ENCODE peak calls at places on chromosomes 5 and 9, in six cellular contexts. One of them, this sample, is unnamed.

GRCh38 chr5:56155085-56155484 is 78.0 kb downstream of the ANKRD55 start:
- DNase-seq in AG04450: no peak
- DNase-seq in fibroblast of lung: peak; percentile 53
- DNase-seq in CD8-positive, alpha-beta memory T cell: no peak
- DNase-seq in heart right ventricle: no peak
- DNase-seq in HCT116: no peak
- DNase-seq in this sample: no peak

GRCh38 chr5:98999631-99000030 is 70.8 kb upstream of the CHD1 start:
- DNase-seq in AG04450: no peak
- DNase-seq in fibroblast of lung: no peak
- DNase-seq in CD8-positive, alpha-beta memory T cell: no peak
- DNase-seq in HCT116: no peak
- DNase-seq in heart right ventricle: no peak
- DNase-seq in this sample: no peak

GRCh38 chr9:31065691-31066090 is 1318.8 kb upstream of the ACO1 start:
- DNase-seq in fibroblast of lung: no peak
- DNase-seq in HCT116: no peak
- DNase-seq in CD8-positive, alpha-beta memory T cell: no peak
- DNase-seq in heart right ventricle: no peak
- DNase-seq in AG04450: no peak
- DNase-seq in this sample: no peak

GRCh38 chr5:158537343-158537742 is 562.4 kb downstream of the EBF1 start:
- DNase-seq in HCT116: no peak
- DNase-seq in AG04450: no peak
- DNase-seq in heart right ventricle: no peak
- DNase-seq in fibroblast of lung: no peak
- DNase-seq in CD8-positive, alpha-beta memory T cell: no peak
- DNase-seq in this sample: peak; percentile 65

GRCh38 chr5:90289837-90290236 is 119.7 kb downstream of the CETN3 start:
- DNase-seq in AG04450: no peak
- DNase-seq in CD8-positive, alpha-beta memory T cell: no peak
- DNase-seq in fibroblast of lung: peak; percentile 15
- DNase-seq in HCT116: no peak
- DNase-seq in heart right ventricle: no peak
- DNase-seq in this sample: no peak

GRCh38 chr5:132477784-132478497 is 12.6 kb downstream of the IRF1 start:
- DNase-seq in AG04450: no peak
- DNase-seq in HCT116: no peak
- DNase-seq in fibroblast of lung: no peak
- DNase-seq in heart right ventricle: no peak
- DNase-seq in CD8-positive, alpha-beta memory T cell: no peak
- DNase-seq in this sample: no peak

GRCh38 chr9:82894961-82895902 is 167.7 kb downstream of the RASEF start:
- DNase-seq in CD8-positive, alpha-beta memory T cell: no peak
- DNase-seq in fibroblast of lung: no peak
- DNase-seq in heart right ventricle: no peak
- DNase-seq in AG04450: no peak
- DNase-seq in HCT116: no peak
- DNase-seq in this sample: no peak

GRCh38 chr9:123775885-123776284 is 154.0 kb downstream of the DENND1A start:
- DNase-seq in AG04450: no peak
- DNase-seq in fibroblast of lung: no peak
- DNase-seq in HCT116: no peak
- DNase-seq in heart right ventricle: no peak
- DNase-seq in CD8-positive, alpha-beta memory T cell: peak; percentile 29
- DNase-seq in this sample: no peak

GRCh38 chr5:149380466-149381121 is 1.5 kb upstream of the IL17B start:
- DNase-seq in HCT116: no peak
- DNase-seq in CD8-positive, alpha-beta memory T cell: no peak
- DNase-seq in fibroblast of lung: no peak
- DNase-seq in heart right ventricle: peak; percentile 25
- DNase-seq in AG04450: no peak
- DNase-seq in this sample: no peak

GRCh38 chr5:132136906-132137305 is 63.3 kb downstream of the CSF2 start:
- DNase-seq in fibroblast of lung: peak; percentile 96
- DNase-seq in heart right ventricle: no peak
- DNase-seq in HCT116: no peak
- DNase-seq in AG04450: peak; percentile 30
- DNase-seq in CD8-positive, alpha-beta memory T cell: no peak
- DNase-seq in this sample: peak; percentile 65

GRCh38 chr5:138972230-138972629 is 97.1 kb upstream of the LRRTM2 start:
- DNase-seq in heart right ventricle: no peak
- DNase-seq in HCT116: no peak
- DNase-seq in CD8-positive, alpha-beta memory T cell: no peak
- DNase-seq in fibroblast of lung: no peak
- DNase-seq in AG04450: no peak
- DNase-seq in this sample: no peak

GRCh38 chr5:11873587-11873986 is 30.7 kb downstream of the CTNND2 start:
- DNase-seq in AG04450: no peak
- DNase-seq in CD8-positive, alpha-beta memory T cell: no peak
- DNase-seq in fibroblast of lung: no peak
- DNase-seq in heart right ventricle: no peak
- DNase-seq in HCT116: no peak
- DNase-seq in this sample: no peak

GRCh38 chr5:110088676-110089436 is 399.1 kb downstream of the MAN2A1 start:
- DNase-seq in CD8-positive, alpha-beta memory T cell: no peak
- DNase-seq in AG04450: no peak
- DNase-seq in heart right ventricle: no peak
- DNase-seq in HCT116: no peak
- DNase-seq in fibroblast of lung: no peak
- DNase-seq in this sample: no peak

GRCh38 chr9:8879284-8879683 is 1079.7 kb upstream of the DMAC1 start:
- DNase-seq in AG04450: no peak
- DNase-seq in heart right ventricle: no peak
- DNase-seq in HCT116: no peak
- DNase-seq in fibroblast of lung: no peak
- DNase-seq in CD8-positive, alpha-beta memory T cell: no peak
- DNase-seq in this sample: no peak

GRCh38 chr9:35951736-35952135 is 6.2 kb downstream of the OR2S2 start:
- DNase-seq in AG04450: peak; percentile 13
- DNase-seq in fibroblast of lung: peak; percentile 32
- DNase-seq in heart right ventricle: no peak
- DNase-seq in HCT116: no peak
- DNase-seq in CD8-positive, alpha-beta memory T cell: no peak
- DNase-seq in this sample: peak; percentile 41

DNA sequence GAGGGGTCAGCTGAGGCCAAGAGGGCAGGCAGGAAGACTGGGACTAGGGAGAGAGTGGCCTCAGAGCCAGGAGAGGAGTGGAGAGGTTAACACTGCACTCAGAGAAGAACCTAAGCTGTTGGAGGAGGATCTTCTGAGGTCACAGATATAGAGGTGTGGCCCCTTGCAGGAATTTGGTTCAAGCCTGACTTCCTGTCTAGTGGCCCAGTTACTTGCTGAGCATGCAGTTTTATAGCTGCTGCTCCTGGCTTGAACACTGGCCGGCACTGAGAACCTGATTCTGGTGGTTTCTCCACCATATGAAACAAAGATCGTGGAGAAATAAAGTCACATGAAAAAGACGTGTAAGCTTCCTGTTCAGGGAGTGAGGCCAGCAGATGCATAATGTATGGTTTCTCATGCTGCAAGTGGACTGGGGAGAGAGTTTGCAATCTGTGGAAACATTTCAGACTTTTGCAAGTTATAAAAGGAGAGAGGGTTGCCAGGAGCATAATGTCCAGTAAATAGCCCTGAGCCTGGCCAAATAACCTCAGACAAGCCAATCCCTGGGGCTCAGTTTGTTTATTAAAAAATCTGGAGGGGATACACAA is 82.6 kb downstream of the GALNT10 start:
- DNase-seq in heart right ventricle: no peak
- DNase-seq in HCT116: no peak
- DNase-seq in CD8-positive, alpha-beta memory T cell: peak; percentile 39
- DNase-seq in fibroblast of lung: peak; percentile 87
- DNase-seq in AG04450: no peak
- DNase-seq in this sample: no peak
- H3K27ac ChIP-seq in heart right ventricle: peak overlapping the region; percentile 26
- H3K27ac ChIP-seq in HCT116: no peak overlapping the region
- H3K27ac ChIP-seq in CD8-positive, alpha-beta memory T cell: peak overlapping the region; percentile 32
- H3K27ac ChIP-seq in fibroblast of lung: no peak overlapping the region
- H3K27ac ChIP-seq in AG04450: no peak overlapping the region
- H3K27ac ChIP-seq in this sample: no peak overlapping the region

GRCh38 chr5:67652212-67652611 is 455.6 kb upstream of the CD180 start:
- DNase-seq in heart right ventricle: no peak
- DNase-seq in HCT116: no peak
- DNase-seq in CD8-positive, alpha-beta memory T cell: no peak
- DNase-seq in AG04450: no peak
- DNase-seq in fibroblast of lung: no peak
- DNase-seq in this sample: no peak
- H3K27ac ChIP-seq in heart right ventricle: no peak overlapping the region
- H3K27ac ChIP-seq in HCT116: no peak overlapping the region
- H3K27ac ChIP-seq in CD8-positive, alpha-beta memory T cell: no peak overlapping the region
- H3K27ac ChIP-seq in AG04450: no peak overlapping the region
- H3K27ac ChIP-seq in fibroblast of lung: no peak overlapping the region
- H3K27ac ChIP-seq in this sample: no peak overlapping the region

DNA sequence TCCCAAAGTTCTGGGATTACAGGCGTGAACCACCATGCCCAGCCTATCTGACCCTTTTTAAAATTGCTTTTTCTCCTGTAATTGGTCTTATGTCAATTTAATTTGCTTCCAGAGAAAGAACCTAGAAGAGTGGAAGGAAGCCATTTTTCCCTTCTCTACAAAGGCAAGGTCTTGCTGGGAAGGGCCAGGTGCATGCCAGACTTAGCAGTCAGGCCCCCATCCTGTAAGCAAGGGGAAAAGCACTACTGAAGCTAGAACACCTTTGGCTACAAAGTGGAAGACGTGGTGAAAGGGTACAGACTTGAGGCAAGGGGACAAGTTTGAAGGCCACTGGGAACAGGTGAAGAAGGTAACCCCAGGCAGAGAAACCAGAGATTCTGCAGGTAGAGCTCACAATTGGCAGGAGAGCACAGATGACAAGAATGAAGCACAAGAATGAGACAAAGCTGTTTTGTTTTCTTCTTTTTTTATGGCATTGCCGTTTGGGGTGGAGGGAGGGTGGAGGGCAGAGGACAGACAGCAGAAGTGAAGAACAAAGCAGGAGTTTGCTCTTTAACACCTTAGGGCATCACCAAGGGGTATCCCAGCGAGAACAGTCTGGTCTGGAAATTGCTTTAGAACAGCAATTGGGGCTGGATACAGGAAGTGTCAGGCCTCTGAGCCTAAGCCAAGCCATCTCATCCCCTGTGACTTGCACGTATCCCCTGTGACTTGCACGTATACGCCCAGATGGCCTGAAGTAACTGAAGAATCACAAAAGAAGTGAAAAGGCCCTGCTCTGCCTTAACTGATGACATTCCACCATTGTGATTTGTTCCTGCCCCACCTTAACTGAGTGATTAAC is 72.8 kb downstream of the SERINC5 start:
- DNase-seq in CD8-positive, alpha-beta memory T cell: no peak
- DNase-seq in fibroblast of lung: no peak
- DNase-seq in heart right ventricle: no peak
- DNase-seq in AG04450: no peak
- DNase-seq in HCT116: no peak
- DNase-seq in this sample: no peak
- H3K27ac ChIP-seq in CD8-positive, alpha-beta memory T cell: no peak overlapping the region
- H3K27ac ChIP-seq in fibroblast of lung: no peak overlapping the region
- H3K27ac ChIP-seq in heart right ventricle: no peak overlapping the region
- H3K27ac ChIP-seq in AG04450: no peak overlapping the region
- H3K27ac ChIP-seq in HCT116: peak overlapping the region; percentile 71
- H3K27ac ChIP-seq in this sample: no peak overlapping the region

DNA sequence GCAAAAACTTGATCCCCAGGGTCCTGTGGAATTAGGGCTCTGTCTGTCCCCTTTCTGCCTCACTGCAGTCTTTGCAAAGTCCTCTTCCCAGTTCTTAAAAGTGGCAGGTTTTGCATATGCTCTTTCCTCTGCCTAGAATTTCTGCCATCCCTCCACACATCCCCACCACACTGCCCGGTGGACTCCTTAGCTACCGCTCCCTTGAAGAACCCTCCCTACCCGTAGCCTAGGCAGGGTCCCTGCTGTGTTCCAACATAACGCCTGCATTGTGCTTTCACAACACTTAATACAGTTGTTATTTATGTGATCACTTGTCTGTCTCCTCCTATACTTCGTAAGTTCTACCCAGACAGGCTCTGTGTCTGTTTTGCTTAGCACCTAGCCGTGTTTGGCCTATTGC is 142.6 kb upstream of the DMRT1 start:
- DNase-seq in AG04450: no peak
- DNase-seq in CD8-positive, alpha-beta memory T cell: no peak
- DNase-seq in HCT116: no peak
- DNase-seq in fibroblast of lung: no peak
- DNase-seq in heart right ventricle: no peak
- DNase-seq in this sample: no peak
- H3K27ac ChIP-seq in AG04450: no peak overlapping the region
- H3K27ac ChIP-seq in CD8-positive, alpha-beta memory T cell: no peak overlapping the region
- H3K27ac ChIP-seq in HCT116: no peak overlapping the region
- H3K27ac ChIP-seq in fibroblast of lung: no peak overlapping the region
- H3K27ac ChIP-seq in heart right ventricle: peak overlapping the region; percentile 86
- H3K27ac ChIP-seq in this sample: peak overlapping the region; percentile 50